ENCODE peak calls at places on chromosomes 4 and X, in five cellular contexts. D is right lobe of liver, P is uterus, V is brain microvascular endothelial cell, N is fibroblast of lung. H is an unnamed sample.

GRCh38 chrX:5575407-5575806 is 653.3 kb downstream of the NLGN4X start:
- DNase-seq in D (no peak), P (no peak), V (no peak), N (no peak), H (no peak)

GRCh38 chr4:75702919-75703411 is 21.4 kb upstream of the USO1 start:
- DNase-seq in D (peak; percentile 63), P (no peak), V (no peak), N (no peak), H (no peak)

GRCh38 chrX:26442340-26442739 is 226.4 kb downstream of the MAGEB5 start:
- DNase-seq in D (no peak), P (no peak), V (peak; percentile 40), N (no peak), H (no peak)

GRCh38 chr4:29581469-29581868 is 1138.7 kb upstream of the PCDH7 start:
- DNase-seq in D (peak; percentile 46), P (peak; percentile 28), V (no peak), N (peak; percentile 5), H (no peak)

GRCh38 chr4:2604614-2605013 is 68.2 kb downstream of the FAM193A start:
- DNase-seq in D (no peak), P (no peak), V (no peak), N (no peak), H (no peak)

GRCh38 chr4:188023682-188024081 is 28.1 kb downstream of the ZFP42 start:
- DNase-seq in D (no peak), P (no peak), V (no peak), N (peak; percentile 16), H (no peak)

GRCh38 chr4:1502501-1502886 is 96.3 kb upstream of the NKX1-1 start:
- DNase-seq in D (peak; percentile 36), P (peak; percentile 6), V (no peak), N (no peak), H (no peak)

GRCh38 chr4:8266088-8266487 is 3.5 kb upstream of the HTRA3 start:
- DNase-seq in D (no peak), P (no peak), V (no peak), N (no peak), H (no peak)

GRCh38 chr4:61923179-61923578 is 723.1 kb downstream of the ADGRL3 start:
- DNase-seq in D (no peak), P (no peak), V (no peak), N (peak; percentile 9), H (no peak)

GRCh38 chr4:1009647-1010521 is 1.5 kb upstream of the FGFRL1 start:
- DNase-seq in D (peak; percentile 86), P (peak; percentile 72), V (peak; percentile 20), N (peak; percentile 23), H (no peak)

GRCh38 chr4:60195256-60195655 is 1004.9 kb upstream of the ADGRL3 start:
- DNase-seq in D (no peak), P (no peak), V (no peak), N (no peak), H (no peak)

DNA sequence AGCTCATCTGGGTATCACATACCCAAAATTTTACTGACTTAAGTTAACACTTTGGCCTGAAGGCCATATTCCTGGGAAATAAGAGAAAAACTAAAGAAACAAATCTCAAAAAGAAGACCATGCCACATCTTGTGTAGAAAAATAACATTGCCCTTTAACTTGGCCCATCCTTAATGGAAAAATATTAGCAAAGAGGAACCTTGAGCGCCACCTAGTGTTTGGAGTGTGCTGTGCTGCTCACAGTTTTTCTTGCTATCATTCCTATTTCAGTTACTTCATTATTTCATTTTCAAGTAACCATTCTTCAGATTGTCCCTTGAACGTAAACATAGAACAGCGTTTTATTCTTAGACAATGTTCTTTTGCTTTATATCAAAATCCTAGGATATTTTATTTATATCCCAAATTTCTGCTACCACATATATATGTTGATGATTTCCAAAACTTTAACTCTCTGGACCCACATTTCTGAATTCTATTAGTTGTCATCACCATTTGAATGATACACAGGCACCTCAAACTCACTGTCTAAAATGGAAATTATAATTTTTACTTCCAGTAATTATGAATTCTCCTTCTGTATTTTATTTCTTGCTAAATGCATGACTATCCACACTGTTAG is 999.0 kb upstream of the ADGRL3 start:
- DNase-seq in D (no peak), P (no peak), V (peak; percentile 42), N (peak; percentile 25), H (no peak)
- H3K4me3 ChIP-seq in D (no peak overlapping the region), P (no peak overlapping the region), V (no peak overlapping the region), N (no peak overlapping the region), H (no peak overlapping the region)

GRCh38 chrX:135477576-135477975 is 42.9 kb upstream of the INTS6L start:
- DNase-seq in D (peak; percentile 68), P (peak; percentile 45), V (peak; percentile 72), N (peak; percentile 63), H (peak; percentile 1)
- TF ChIP-seq CTCF in D (peak; percentile 31), P (no peak), V (peak; percentile 60), N (peak; percentile 10), H (no peak)

DNA sequence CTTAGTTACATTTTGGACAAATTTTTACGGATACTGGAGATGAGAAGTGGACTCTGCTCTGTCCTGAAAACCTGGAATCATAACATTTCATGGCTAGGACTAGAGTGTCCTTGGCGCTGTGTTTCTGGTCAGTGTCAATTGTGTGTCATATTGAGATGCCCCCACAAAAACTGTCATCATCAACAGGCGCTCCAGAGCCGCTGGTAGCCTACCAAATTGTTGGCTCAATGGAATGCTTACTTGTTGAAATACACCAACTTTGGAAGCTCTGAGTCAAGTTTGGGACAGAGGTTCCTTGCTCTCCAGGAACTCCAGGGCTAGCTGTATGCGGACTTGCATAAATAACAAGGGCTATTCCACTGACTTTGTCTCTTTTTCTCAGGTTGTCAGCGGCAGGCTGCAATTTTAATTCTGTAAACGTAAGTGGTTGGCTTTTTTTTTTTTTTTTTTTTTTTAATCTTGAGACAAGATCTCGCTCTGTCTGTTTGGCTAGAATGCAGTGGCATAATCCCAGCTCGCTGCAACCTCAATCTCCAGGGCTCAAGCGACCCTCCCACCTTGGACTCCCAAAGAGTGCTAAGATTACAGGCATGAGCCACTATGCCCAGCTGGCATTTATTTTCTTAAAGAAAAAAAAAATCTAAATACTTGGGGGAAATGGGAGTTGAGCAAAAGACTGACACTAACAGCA is 860 bp upstream of the HPGD start:
- DNase-seq in D (peak; percentile 51), P (peak; percentile 26), V (no peak), N (no peak), H (no peak)
- H3K27ac ChIP-seq in D (peak overlapping the region; percentile 82), P (peak overlapping the region; percentile 82), V (no peak overlapping the region), N (no peak overlapping the region), H (no peak overlapping the region)

GRCh38 chr4:76896731-76897521 is 1.0 kb downstream of the SOWAHB start:
- DNase-seq in D (peak; percentile 67), P (no peak), V (no peak), N (peak; percentile 41), H (no peak)

GRCh38 chr4:76894537-76894936 is 3.4 kb downstream of the SOWAHB start:
- DNase-seq in D (no peak), P (no peak), V (no peak), N (peak; percentile 8), H (no peak)

GRCh38 chr4:76897522-76898384 is at the start of gene SOWAHB:
- DNase-seq in D (peak; percentile 96), P (no peak), V (no peak), N (no peak), H (no peak)

GRCh38 chr4:76895619-76896018 is 2.3 kb downstream of the SOWAHB start:
- DNase-seq in D (peak; percentile 46), P (no peak), V (no peak), N (no peak), H (no peak)

GRCh38 chr4:76896048-76896447 is 1.9 kb downstream of the SOWAHB start:
- DNase-seq in D (no peak), P (no peak), V (no peak), N (no peak), H (no peak)
- H3K4me3 ChIP-seq in D (no peak overlapping the region), P (no peak overlapping the region), V (no peak overlapping the region), N (no peak overlapping the region), H (no peak overlapping the region)

GRCh38 chr4:119040261-119040660 is 95.4 kb upstream of the MYOZ2 start:
- DNase-seq in D (no peak), P (no peak), V (no peak), N (peak; percentile 36), H (no peak)

GRCh38 chr4:119039779-119040178 is 95.9 kb upstream of the MYOZ2 start:
- DNase-seq in D (no peak), P (no peak), V (no peak), N (no peak), H (no peak)

GRCh38 chr4:119040711-119041185 is 94.9 kb upstream of the MYOZ2 start:
- DNase-seq in D (no peak), P (no peak), V (peak; percentile 80), N (peak; percentile 94), H (no peak)

GRCh38 chr4:119044919-119045318 is 90.7 kb upstream of the MYOZ2 start:
- DNase-seq in D (no peak), P (no peak), V (no peak), N (no peak), H (no peak)

DNA sequence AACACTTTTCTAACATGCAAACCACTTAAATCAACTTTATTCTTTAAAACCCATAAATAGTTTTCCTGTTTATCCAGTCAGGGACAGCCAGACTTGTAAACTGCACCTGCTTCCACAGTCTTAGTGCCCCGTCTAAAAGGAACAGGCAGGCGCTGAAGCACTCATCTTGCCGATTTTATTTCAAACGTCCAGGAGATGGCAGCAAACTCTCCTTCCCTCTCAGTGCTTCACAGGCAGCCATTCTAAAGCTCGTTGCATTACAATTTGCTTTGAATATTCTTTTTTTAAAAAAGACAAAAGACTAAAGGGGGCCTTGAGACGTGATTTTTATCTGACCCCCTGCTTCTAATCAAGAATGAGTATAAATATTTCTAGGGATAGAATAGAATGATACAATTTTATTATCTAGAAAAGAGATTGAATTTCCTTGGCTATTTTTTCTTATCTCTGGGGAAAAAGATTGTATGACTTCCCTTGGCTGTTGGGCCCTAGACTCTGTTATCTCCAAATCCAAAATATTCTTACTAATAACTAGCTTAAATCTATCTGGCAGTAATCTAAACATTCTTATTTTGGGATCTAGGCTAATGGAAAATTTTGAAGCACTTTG is 93.6 kb upstream of the MYOZ2 start:
- DNase-seq in D (peak; percentile 61), P (peak; percentile 70), V (peak; percentile 60), N (peak; percentile 66), H (no peak)
- TF ChIP-seq CTCF in D (peak; percentile 68), P (peak; percentile 60), V (peak; percentile 74), N (peak; percentile 71), H (peak; percentile 47)

GRCh38 chr4:147582386-147583077 is 34.7 kb upstream of the TMEM184C start:
- DNase-seq in D (no peak), P (no peak), V (peak; percentile 18), N (peak; percentile 80), H (no peak)
- H3K27ac ChIP-seq in D (no peak overlapping the region), P (no peak overlapping the region), V (no peak overlapping the region), N (no peak overlapping the region), H (no peak overlapping the region)

DNA sequence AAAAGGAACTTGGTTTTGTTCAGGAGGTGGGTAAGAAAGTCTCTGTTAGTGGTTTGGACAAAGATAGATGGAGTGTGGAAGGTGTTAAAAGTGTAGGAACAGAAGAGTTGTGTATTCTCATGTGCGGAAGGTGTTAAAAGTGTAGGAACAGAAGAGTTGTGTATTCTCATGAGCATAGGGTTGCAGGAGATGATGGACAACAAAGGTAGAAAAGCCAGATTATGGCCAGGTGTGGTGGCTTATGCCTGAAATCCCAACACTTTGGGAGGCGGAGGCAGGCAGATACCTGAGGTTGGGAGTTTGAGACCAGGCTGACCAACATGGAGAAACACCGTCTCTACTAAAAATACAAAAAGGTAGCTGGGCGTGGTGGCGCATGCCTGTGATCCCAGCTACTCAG is 2.5 kb downstream of the RPL34 start:
- DNase-seq in D (no peak), P (no peak), V (no peak), N (no peak), H (no peak)
- H3K4me3 ChIP-seq in D (no peak overlapping the region), P (no peak overlapping the region), V (peak overlapping the region; percentile 29), N (no peak overlapping the region), H (no peak overlapping the region)

H was measured in thoracic aorta.